ENCODE peak calls at places on chromosomes 16 and 17, in eight cellular contexts. G, B, A, S, H, Y, F and K are unnamed samples.

GRCh38 chr16:84056933-84057332 is 14.3 kb upstream of the SLC38A8 start:
- DNase-seq in Y (no peak), S (no peak), F (no peak), B (no peak), A (no peak), G (no peak), H (no peak), K (no peak)

GRCh38 chr16:11799509-11800384 is 2.7 kb upstream of the ZC3H7A start:
- DNase-seq in A (no peak), S (no peak), F (no peak), H (no peak), B (no peak), Y (no peak), G (no peak), K (peak; percentile 21)

GRCh38 chr16:46973457-46974324 is at the start of gene DNAJA2:
- DNase-seq in S (peak; percentile 92), H (peak; percentile 92), B (peak; percentile 95), G (peak; percentile 93), Y (peak; percentile 77), A (peak; percentile 95), F (peak; percentile 94), K (peak; percentile 92)

GRCh38 chr17:33284022-33284421 is 9.1 kb downstream of the ASIC2 start:
- DNase-seq in A (no peak), H (no peak), Y (no peak), F (no peak), S (no peak), G (peak; percentile 62), B (no peak), K (no peak)

GRCh38 chr17:16214190-16215001 is 938 bp downstream of the NCOR1 start:
- DNase-seq in B (no peak), S (no peak), Y (no peak), H (no peak), G (no peak), F (no peak), A (no peak), K (no peak)

GRCh38 chr16:80103463-80103862 is 437.3 kb upstream of the DYNLRB2 start:
- DNase-seq in Y (no peak), S (no peak), F (no peak), B (no peak), A (no peak), G (no peak), H (no peak), K (no peak)

GRCh38 chr16:27729516-27730304 is 179.8 kb downstream of the KATNIP start:
- DNase-seq in H (no peak), Y (no peak), F (no peak), B (no peak), A (no peak), S (peak; percentile 38), G (no peak), K (no peak)

GRCh38 chr16:11667824-11668589 is at the start of gene SNN:
- DNase-seq in S (peak; percentile 87), A (peak; percentile 84), F (peak; percentile 95), Y (peak; percentile 39), B (peak; percentile 91), H (peak; percentile 93), G (peak; percentile 92), K (peak; percentile 87)

GRCh38 chr16:85006639-85007038 is 4.7 kb downstream of the ZDHHC7 start:
- DNase-seq in H (no peak), B (no peak), F (no peak), G (no peak), Y (no peak), A (no peak), S (no peak), K (no peak)

GRCh38 chr16:13012591-13012990 is 111.2 kb downstream of the SHISA9 start:
- DNase-seq in G (no peak), F (peak; percentile 54), S (no peak), H (peak; percentile 55), A (no peak), B (no peak), Y (no peak), K (no peak)

GRCh38 chr16:30428055-30428454 is 1.8 kb downstream of the DCTPP1 start:
- DNase-seq in B (no peak), G (no peak), F (no peak), H (no peak), Y (no peak), A (no peak), S (no peak), K (no peak)

GRCh38 chr17:20105539-20106291 is 96.6 kb downstream of the SPECC1 start:
- DNase-seq in S (no peak), Y (no peak), G (no peak), A (no peak), B (no peak), F (no peak), H (peak; percentile 52), K (no peak)

DNA sequence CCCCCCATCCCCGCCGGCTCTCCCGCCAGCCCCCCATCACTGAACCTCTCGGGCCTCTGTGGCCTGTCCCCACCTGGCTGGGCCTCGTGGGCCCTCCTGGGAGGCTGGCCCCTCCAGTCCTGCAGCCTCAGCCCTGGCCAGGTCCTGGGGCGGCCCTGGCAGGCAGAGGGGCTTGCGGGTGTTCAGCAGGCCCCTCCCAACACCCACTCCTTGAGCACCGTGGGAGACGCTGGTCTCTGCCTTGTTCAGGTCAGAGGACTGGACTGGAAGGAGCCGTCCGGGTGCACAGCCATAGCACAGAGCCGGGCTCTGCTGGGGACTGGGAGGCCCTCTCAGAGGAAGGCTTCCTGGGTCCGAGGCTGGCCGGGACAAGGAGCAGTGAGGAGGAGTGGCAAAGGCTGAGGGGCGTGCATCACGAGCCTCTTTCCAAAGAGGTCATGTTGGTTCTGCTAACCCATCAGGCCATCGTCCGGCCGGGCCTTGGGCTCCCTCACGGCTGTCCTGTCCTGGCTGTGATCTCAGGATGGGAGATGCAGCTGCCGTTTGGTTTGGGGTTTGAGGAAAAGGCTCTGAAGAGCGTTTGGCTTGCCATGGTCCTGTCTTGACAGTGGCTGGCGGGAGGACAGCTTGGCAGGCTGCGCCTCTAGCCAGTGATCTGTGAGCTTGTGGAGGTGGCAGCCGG is 6.3 kb upstream of the PABPN1L start:
- DNase-seq in A (no peak), H (no peak), S (peak; percentile 34), Y (no peak), B (no peak), F (no peak), G (no peak), K (no peak)
- H3K27me3 ChIP-seq in A (no peaks in the 10 kb centered on the region), H (no peaks in the 10 kb centered on the region), S (peaks cover 27% of the 10 kb centered on the region), Y (no peaks in the 10 kb centered on the region), B (no peaks in the 10 kb centered on the region), F (no peaks in the 10 kb centered on the region), G (no peaks in the 10 kb centered on the region), K (no peaks in the 10 kb centered on the region)

GRCh38 chr17:72408122-72408382 is 287.2 kb downstream of the SOX9 start:
- DNase-seq in F (no peak), S (no peak), A (no peak), H (no peak), Y (no peak), G (no peak), B (no peak), K (no peak)
- H3K27ac ChIP-seq in F (no peak overlapping the region), S (no peak overlapping the region), A (no peak overlapping the region), H (no peak overlapping the region), Y (peak overlapping the region; percentile 86), G (peak overlapping the region; percentile 74), B (no peak overlapping the region), K (no peak overlapping the region)

GRCh38 chr17:3986939-3987335 is 22.7 kb upstream of the ATP2A3 start:
- DNase-seq in G (no peak), A (no peak), H (no peak), B (peak; percentile 42), Y (no peak), S (no peak), F (no peak), K (no peak)

GRCh38 chr17:3984719-3985444 is 20.6 kb upstream of the ATP2A3 start:
- DNase-seq in B (peak; percentile 10), Y (no peak), H (no peak), F (no peak), G (no peak), S (no peak), A (no peak), K (no peak)

GRCh38 chr17:3985800-3986199 is 21.6 kb upstream of the ATP2A3 start:
- DNase-seq in Y (no peak), H (no peak), B (peak; percentile 45), F (no peak), G (no peak), S (no peak), A (no peak), K (no peak)

GRCh38 chr17:3988297-3989120 is 24.3 kb upstream of the ATP2A3 start:
- DNase-seq in F (no peak), A (no peak), Y (no peak), H (no peak), B (peak; percentile 36), G (no peak), S (no peak), K (no peak)

GRCh38 chr17:3986270-3986938 is 22.2 kb upstream of the ATP2A3 start:
- DNase-seq in Y (no peak), S (no peak), A (no peak), B (peak; percentile 83), H (no peak), F (no peak), G (peak; percentile 39), K (no peak)
- H3K4me3 ChIP-seq in Y (no peak overlapping the region), S (no peak overlapping the region), A (no peak overlapping the region), B (no peak overlapping the region), H (no peak overlapping the region), F (no peak overlapping the region), G (no peak overlapping the region), K (no peak overlapping the region)

GRCh38 chr16:86922311-86922710 is 344.0 kb downstream of the FOXL1 start:
- DNase-seq in F (no peak), G (no peak), Y (no peak), S (no peak), B (no peak), H (no peak), A (no peak), K (no peak)
- H3K27me3 ChIP-seq in F (no peaks in the 10 kb centered on the region), G (no peaks in the 10 kb centered on the region), Y (peaks cover 39% of the 10 kb centered on the region), S (no peaks in the 10 kb centered on the region), B (no peaks in the 10 kb centered on the region), H (no peaks in the 10 kb centered on the region), A (no peaks in the 10 kb centered on the region), K (no peaks in the 10 kb centered on the region)

DNA sequence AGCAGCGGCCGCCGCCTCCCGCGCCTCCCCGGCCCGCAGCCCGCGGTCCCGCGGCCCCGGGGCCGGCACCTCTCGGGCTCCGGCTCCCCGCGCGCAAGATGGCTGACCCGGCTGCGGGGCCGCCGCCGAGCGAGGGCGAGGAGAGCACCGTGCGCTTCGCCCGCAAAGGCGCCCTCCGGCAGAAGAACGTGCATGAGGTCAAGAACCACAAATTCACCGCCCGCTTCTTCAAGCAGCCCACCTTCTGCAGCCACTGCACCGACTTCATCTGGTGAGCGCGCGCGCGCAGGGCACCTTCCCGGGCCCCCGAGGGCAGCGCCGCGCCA is 258 bp downstream of the PRKCB start:
- DNase-seq in A (no peak), G (no peak), F (no peak), H (no peak), S (no peak), B (no peak), Y (no peak), K (no peak)
- H3K27ac ChIP-seq in A (peak overlapping the region; percentile 65), G (peak overlapping the region; percentile 57), F (no peak overlapping the region), H (no peak overlapping the region), S (no peak overlapping the region), B (no peak overlapping the region), Y (no peak overlapping the region), K (no peak overlapping the region)

DNA sequence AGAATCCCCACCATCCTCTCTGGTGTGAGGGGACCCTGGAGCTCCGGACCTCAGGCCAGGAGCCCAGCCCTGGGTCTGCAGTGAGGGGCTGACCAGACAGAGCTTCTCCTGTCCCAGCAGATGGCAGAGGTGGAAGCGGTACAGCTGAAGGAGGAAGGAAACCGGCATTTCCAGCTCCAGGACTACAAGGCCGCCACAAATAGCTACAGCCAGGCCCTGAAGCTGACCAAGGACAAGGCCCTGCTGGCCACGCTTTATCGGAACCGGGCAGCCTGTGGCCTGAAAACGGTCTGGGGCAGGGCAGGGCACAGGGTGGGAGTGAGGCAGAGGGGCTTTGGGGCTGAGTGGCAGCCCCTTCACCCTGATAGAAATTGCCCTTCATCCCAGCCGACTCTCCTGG is 527 bp downstream of the UNC45B start:
- DNase-seq in B (no peak), H (no peak), A (no peak), F (peak; percentile 27), G (no peak), S (no peak), Y (no peak), K (no peak)
- H3K4me3 ChIP-seq in B (no peak overlapping the region), H (no peak overlapping the region), A (no peak overlapping the region), F (peak overlapping the region; percentile 29), G (no peak overlapping the region), S (no peak overlapping the region), Y (no peak overlapping the region), K (no peak overlapping the region)